ENCODE peak calls at places on chromosome 3, in five cellular contexts. U, O, M, X and I are unnamed samples.

GRCh38 chr3:64138046-64138445 is 87.2 kb downstream of the PRICKLE2 start:
- DNase-seq in U (no peak), O (no peak), M (no peak), X (no peak), I (no peak)

GRCh38 chr3:98980915-98981596 is 79.6 kb upstream of the DCBLD2 start:
- DNase-seq in U (peak; percentile 57), O (no peak), M (no peak), X (peak; percentile 77), I (peak; percentile 37)

GRCh38 chr3:11214451-11214987 is 57.7 kb upstream of the ATG7 start:
- DNase-seq in U (no peak), O (no peak), M (no peak), X (no peak), I (no peak)

GRCh38 chr3:175493296-175493695 is 634.2 kb downstream of the NAALADL2 start:
- DNase-seq in U (no peak), O (no peak), M (no peak), X (no peak), I (no peak)

GRCh38 chr3:198028718-198029117 is 68.7 kb downstream of the LMLN start:
- DNase-seq in U (no peak), O (no peak), M (no peak), X (peak; percentile 8), I (peak; percentile 23)

GRCh38 chr3:177944228-177944661 is 592.0 kb upstream of the KCNMB2 start:
- DNase-seq in U (no peak), O (no peak), M (no peak), X (peak; percentile 11), I (no peak)

GRCh38 chr3:33030246-33030645 is 66.7 kb downstream of the GLB1 start:
- DNase-seq in U (no peak), O (no peak), M (no peak), X (no peak), I (no peak)

GRCh38 chr3:174397848-174398247 is 461.3 kb upstream of the NAALADL2 start:
- DNase-seq in U (peak; percentile 22), O (peak; percentile 54), M (peak; percentile 29), X (peak; percentile 73), I (peak; percentile 56)

GRCh38 chr3:123388811-123389210 is 60.1 kb downstream of the ADCY5 start:
- DNase-seq in U (no peak), O (no peak), M (no peak), X (no peak), I (no peak)

GRCh38 chr3:134082582-134082981 is 52.9 kb upstream of the SLCO2A1 start:
- DNase-seq in U (no peak), O (no peak), M (no peak), X (no peak), I (no peak)

GRCh38 chr3:97871788-97872187 is 50.0 kb downstream of the CRYBG3 start:
- DNase-seq in U (no peak), O (no peak), M (no peak), X (no peak), I (no peak)

GRCh38 chr3:71641669-71642068 is 58.1 kb upstream of the FOXP1 start:
- DNase-seq in U (peak; percentile 10), O (no peak), M (no peak), X (peak; percentile 27), I (peak; percentile 8)

GRCh38 chr3:185469542-185469941 is 29.3 kb downstream of the TMEM41A start:
- DNase-seq in U (no peak), O (no peak), M (no peak), X (no peak), I (no peak)

GRCh38 chr3:126481808-126482502 is 6.3 kb upstream of the ZXDC start:
- DNase-seq in U (no peak), O (no peak), M (no peak), X (no peak), I (no peak)

GRCh38 chr3:188542196-188542595 is 388.2 kb downstream of the LPP start:
- DNase-seq in U (no peak), O (no peak), M (no peak), X (peak; percentile 76), I (no peak)

GRCh38 chr3:116051586-116051985 is 393.7 kb downstream of the LSAMP start:
- DNase-seq in U (no peak), O (no peak), M (no peak), X (no peak), I (no peak)

GRCh38 chr3:185688808-185689207 is 102.7 kb downstream of the SENP2 start:
- DNase-seq in U (peak; percentile 98), O (no peak), M (no peak), X (peak; percentile 99), I (peak; percentile 99)

GRCh38 chr3:120568624-120569023 is 27.5 kb upstream of the NDUFB4 start:
- DNase-seq in U (no peak), O (no peak), M (no peak), X (no peak), I (peak; percentile 32)

GRCh38 chr3:45191924-45192417 is 34.1 kb downstream of the TMEM158 start:
- DNase-seq in U (no peak), O (no peak), M (no peak), X (no peak), I (no peak)

GRCh38 chr3:195033531-195034091 is 237.3 kb downstream of the XXYLT1 start:
- DNase-seq in U (peak; percentile 12), O (no peak), M (no peak), X (peak; percentile 87), I (peak; percentile 57)

GRCh38 chr3:42667523-42668402 is 14.3 kb downstream of the ZBTB47 start:
- DNase-seq in U (no peak), O (no peak), M (no peak), X (no peak), I (no peak)

GRCh38 chr3:188051801-188052228 is 102.1 kb upstream of the LPP start:
- DNase-seq in U (no peak), O (peak; percentile 35), M (no peak), X (no peak), I (no peak)

GRCh38 chr3:163877805-163878204 is 1200.5 kb downstream of the SI start:
- DNase-seq in U (no peak), O (no peak), M (no peak), X (no peak), I (no peak)

GRCh38 chr3:49378249-49378899 is 20.2 kb upstream of the GPX1 start:
- DNase-seq in U (no peak), O (no peak), M (no peak), X (peak; percentile 44), I (peak; percentile 44)

GRCh38 chr3:156217674-156218352 is 97.4 kb downstream of the KCNAB1 start:
- DNase-seq in U (no peak), O (no peak), M (no peak), X (peak; percentile 23), I (peak; percentile 54)

GRCh38 chr3:124268355-124268754 is 276.4 kb upstream of the ROPN1 start:
- DNase-seq in U (no peak), O (no peak), M (no peak), X (no peak), I (no peak)

GRCh38 chr3:58151637-58152036 is 59.1 kb downstream of the DNASE1L3 start:
- DNase-seq in U (no peak), O (no peak), M (no peak), X (no peak), I (no peak)
- H3K36me3 ChIP-seq in U (peaks cover 43% of the 10 kb centered on the region), O (peaks cover 59% of the 10 kb centered on the region), M (no peaks in the 10 kb centered on the region), X (peaks cover 92% of the 10 kb centered on the region), I (peaks cover 68% of the 10 kb centered on the region)

GRCh38 chr3:193194417-193194816 is 46.6 kb upstream of the PLAAT1 start:
- DNase-seq in U (no peak), O (no peak), M (peak; percentile 4), X (no peak), I (no peak)

GRCh38 chr3:193190387-193190786 is 50.6 kb upstream of the PLAAT1 start:
- DNase-seq in U (peak; percentile 19), O (peak; percentile 94), M (peak; percentile 53), X (peak; percentile 44), I (peak; percentile 54)
- TF ChIP-seq CTCF in U (peak; percentile 18), O (peak; percentile 91), M (peak; percentile 56), X (peak; percentile 64), I (peak; percentile 60)

GRCh38 chr3:38313685-38314084 is 31.6 kb downstream of the SLC22A14 start:
- DNase-seq in U (no peak), O (no peak), M (no peak), X (no peak), I (no peak)

GRCh38 chr3:38312356-38312755 is 30.3 kb downstream of the SLC22A14 start:
- DNase-seq in U (no peak), O (no peak), M (no peak), X (no peak), I (no peak)

GRCh38 chr3:38311474-38311873 is 29.4 kb downstream of the SLC22A14 start:
- DNase-seq in U (no peak), O (no peak), M (no peak), X (no peak), I (no peak)

GRCh38 chr3:38313263-38313662 is 31.2 kb downstream of the SLC22A14 start:
- DNase-seq in U (no peak), O (no peak), M (no peak), X (no peak), I (no peak)

GRCh38 chr3:38311941-38312340 is 29.8 kb downstream of the SLC22A14 start:
- DNase-seq in U (no peak), O (no peak), M (no peak), X (no peak), I (no peak)
- H3K4me3 ChIP-seq in U (no peak overlapping the region), O (no peak overlapping the region), M (no peak overlapping the region), X (no peak overlapping the region), I (no peak overlapping the region)

GRCh38 chr3:189868061-189868460 is 236.9 kb downstream of the TP63 start:
- DNase-seq in U (no peak), O (no peak), M (no peak), X (no peak), I (no peak)
- H3K36me3 ChIP-seq in U (no peaks in the 10 kb centered on the region), O (no peaks in the 10 kb centered on the region), M (no peaks in the 10 kb centered on the region), X (no peaks in the 10 kb centered on the region), I (peaks cover 45% of the 10 kb centered on the region)